ENCODE peak calls at places on chromosomes 16 and 17, in seven cellular contexts. One of them, this sample, is unnamed.

GRCh38 chr16:85385463-85386331 is 227.4 kb upstream of the GSE1 start:
- DNase-seq in MV-4-11: no peak
- DNase-seq in BJ: no peak
- DNase-seq in CD4-positive, alpha-beta T cell: no peak
- DNase-seq in M059J: no peak
- DNase-seq in MG63: no peak
- DNase-seq in HS-5: no peak
- DNase-seq in this sample: no peak

GRCh38 chr17:43714338-43715149 is 44.0 kb downstream of the SOST start:
- DNase-seq in MV-4-11: peak
- DNase-seq in BJ: no peak
- DNase-seq in CD4-positive, alpha-beta T cell: no peak
- DNase-seq in M059J: peak
- DNase-seq in MG63: peak
- DNase-seq in HS-5: peak
- DNase-seq in this sample: peak

GRCh38 chr16:69132424-69133252 is at the start of the genes CHTF8 and UTP4:
- DNase-seq in MV-4-11: peak
- DNase-seq in BJ: no peak
- DNase-seq in CD4-positive, alpha-beta T cell: peak
- DNase-seq in M059J: peak
- DNase-seq in MG63: peak
- DNase-seq in HS-5: no peak
- DNase-seq in this sample: peak

GRCh38 chr16:15961060-15961511 is 11.7 kb downstream of the ABCC1 start:
- DNase-seq in MV-4-11: no peak
- DNase-seq in BJ: no peak
- DNase-seq in CD4-positive, alpha-beta T cell: peak
- DNase-seq in M059J: peak
- DNase-seq in MG63: peak
- DNase-seq in HS-5: no peak
- DNase-seq in this sample: no peak

GRCh38 chr16:73420244-73421040 is 372.5 kb upstream of the ZFHX3 start:
- DNase-seq in MV-4-11: no peak
- DNase-seq in BJ: no peak
- DNase-seq in CD4-positive, alpha-beta T cell: no peak
- DNase-seq in M059J: peak
- DNase-seq in MG63: peak
- DNase-seq in HS-5: peak
- DNase-seq in this sample: peak

GRCh38 chr17:48505788-48506187 is 25.0 kb downstream of the HOXB1 start:
- DNase-seq in MV-4-11: peak
- DNase-seq in BJ: peak
- DNase-seq in CD4-positive, alpha-beta T cell: peak
- DNase-seq in M059J: peak
- DNase-seq in MG63: peak
- DNase-seq in HS-5: peak
- DNase-seq in this sample: peak

GRCh38 chr17:55690105-55690508 is 32.6 kb downstream of the TMEM100 start:
- DNase-seq in MV-4-11: peak
- DNase-seq in BJ: no peak
- DNase-seq in CD4-positive, alpha-beta T cell: no peak
- DNase-seq in M059J: no peak
- DNase-seq in MG63: no peak
- DNase-seq in HS-5: no peak
- DNase-seq in this sample: no peak

GRCh38 chr16:68089067-68089466 is 3.9 kb downstream of the NFATC3 start:
- DNase-seq in MV-4-11: no peak
- DNase-seq in BJ: no peak
- DNase-seq in CD4-positive, alpha-beta T cell: no peak
- DNase-seq in M059J: no peak
- DNase-seq in MG63: no peak
- DNase-seq in HS-5: no peak
- DNase-seq in this sample: no peak

GRCh38 chr17:50059256-50059655 is 3.3 kb downstream of the ITGA3 start:
- DNase-seq in MV-4-11: no peak
- DNase-seq in BJ: no peak
- DNase-seq in CD4-positive, alpha-beta T cell: no peak
- DNase-seq in M059J: peak
- DNase-seq in MG63: no peak
- DNase-seq in HS-5: no peak
- DNase-seq in this sample: no peak

GRCh38 chr17:38727661-38728220 is 2.4 kb upstream of the CISD3 start:
- DNase-seq in MV-4-11: no peak
- DNase-seq in BJ: no peak
- DNase-seq in CD4-positive, alpha-beta T cell: peak
- DNase-seq in M059J: no peak
- DNase-seq in MG63: no peak
- DNase-seq in HS-5: no peak
- DNase-seq in this sample: no peak

GRCh38 chr16:25838724-25839186 is 147.0 kb downstream of the HS3ST4 start:
- DNase-seq in MV-4-11: peak
- DNase-seq in BJ: peak
- DNase-seq in CD4-positive, alpha-beta T cell: peak
- DNase-seq in M059J: peak
- DNase-seq in MG63: no peak
- DNase-seq in HS-5: no peak
- DNase-seq in this sample: peak

GRCh38 chr16:88569614-88569984 is 604 bp upstream of the ZC3H18 start:
- DNase-seq in MV-4-11: no peak
- DNase-seq in BJ: no peak
- DNase-seq in CD4-positive, alpha-beta T cell: no peak
- DNase-seq in M059J: peak
- DNase-seq in MG63: no peak
- DNase-seq in HS-5: no peak
- DNase-seq in this sample: no peak

GRCh38 chr16:49855822-49856740 is at the start of gene ZNF423:
- DNase-seq in MV-4-11: no peak
- DNase-seq in BJ: no peak
- DNase-seq in CD4-positive, alpha-beta T cell: no peak
- DNase-seq in M059J: no peak
- DNase-seq in MG63: no peak
- DNase-seq in HS-5: no peak
- DNase-seq in this sample: no peak

GRCh38 chr16:31265329-31266245 is 5.8 kb downstream of the ITGAM start:
- DNase-seq in MV-4-11: peak
- DNase-seq in BJ: no peak
- DNase-seq in CD4-positive, alpha-beta T cell: peak
- DNase-seq in M059J: peak
- DNase-seq in MG63: peak
- DNase-seq in HS-5: peak
- DNase-seq in this sample: no peak

GRCh38 chr16:68644303-68644702 is 807 bp upstream of the CDH3 start:
- DNase-seq in MV-4-11: no peak
- DNase-seq in BJ: no peak
- DNase-seq in CD4-positive, alpha-beta T cell: no peak
- DNase-seq in M059J: no peak
- DNase-seq in MG63: no peak
- DNase-seq in HS-5: no peak
- DNase-seq in this sample: no peak

GRCh38 chr17:4189280-4189679 is 46.3 kb downstream of the CYB5D2 start:
- DNase-seq in MV-4-11: no peak
- DNase-seq in BJ: no peak
- DNase-seq in CD4-positive, alpha-beta T cell: peak
- DNase-seq in M059J: no peak
- DNase-seq in MG63: no peak
- DNase-seq in HS-5: no peak
- DNase-seq in this sample: no peak

This sample was measured in EH.